ENCODE peak calls at places on chromosomes 7 and 10, in eight cellular contexts. One of them, this sample, is unnamed.

GRCh38 chr7:31087351-31087750 is 35.2 kb downstream of the ADCYAP1R1 start:
- DNase-seq in BE2C: no peak
- DNase-seq in amniotic epithelial cell: no peak
- DNase-seq in C1 segment of cervical spinal cord: no peak
- DNase-seq in dorsolateral prefrontal cortex: no peak
- DNase-seq in amniotic stem cell: no peak
- DNase-seq in A172: no peak
- DNase-seq in T-cell: no peak
- DNase-seq in this sample: no peak

GRCh38 chr10:79229081-79229541 is 118.2 kb upstream of the PPIF start:
- DNase-seq in A172: no peak
- DNase-seq in amniotic epithelial cell: no peak
- DNase-seq in dorsolateral prefrontal cortex: no peak
- DNase-seq in amniotic stem cell: no peak
- DNase-seq in C1 segment of cervical spinal cord: no peak
- DNase-seq in T-cell: no peak
- DNase-seq in BE2C: peak
- DNase-seq in this sample: no peak

GRCh38 chr10:61140765-61141392 is 196.9 kb upstream of the RHOBTB1 start:
- DNase-seq in C1 segment of cervical spinal cord: peak
- DNase-seq in T-cell: no peak
- DNase-seq in A172: peak
- DNase-seq in amniotic stem cell: peak
- DNase-seq in BE2C: no peak
- DNase-seq in amniotic epithelial cell: peak
- DNase-seq in dorsolateral prefrontal cortex: no peak
- DNase-seq in this sample: peak

GRCh38 chr7:2825595-2826227 is 18.4 kb downstream of the GNA12 start:
- DNase-seq in dorsolateral prefrontal cortex: no peak
- DNase-seq in C1 segment of cervical spinal cord: no peak
- DNase-seq in amniotic stem cell: no peak
- DNase-seq in A172: no peak
- DNase-seq in BE2C: no peak
- DNase-seq in T-cell: no peak
- DNase-seq in amniotic epithelial cell: no peak
- DNase-seq in this sample: peak

GRCh38 chr7:51023547-51023946 is 240.9 kb upstream of the GRB10 start:
- DNase-seq in BE2C: no peak
- DNase-seq in C1 segment of cervical spinal cord: no peak
- DNase-seq in dorsolateral prefrontal cortex: no peak
- DNase-seq in amniotic stem cell: no peak
- DNase-seq in T-cell: no peak
- DNase-seq in amniotic epithelial cell: no peak
- DNase-seq in A172: no peak
- DNase-seq in this sample: no peak

GRCh38 chr10:94777886-94778458 is 15.5 kb downstream of the CYP2C19 start:
- DNase-seq in BE2C: no peak
- DNase-seq in amniotic stem cell: no peak
- DNase-seq in amniotic epithelial cell: no peak
- DNase-seq in C1 segment of cervical spinal cord: no peak
- DNase-seq in T-cell: no peak
- DNase-seq in A172: no peak
- DNase-seq in dorsolateral prefrontal cortex: no peak
- DNase-seq in this sample: no peak

GRCh38 chr10:7111574-7111973 is 299.3 kb downstream of the SFMBT2 start:
- DNase-seq in C1 segment of cervical spinal cord: no peak
- DNase-seq in amniotic stem cell: no peak
- DNase-seq in A172: peak
- DNase-seq in amniotic epithelial cell: peak
- DNase-seq in T-cell: no peak
- DNase-seq in dorsolateral prefrontal cortex: no peak
- DNase-seq in BE2C: no peak
- DNase-seq in this sample: peak

GRCh38 chr7:101163281-101164070 is 1.9 kb downstream of the VGF start:
- DNase-seq in amniotic stem cell: no peak
- DNase-seq in T-cell: no peak
- DNase-seq in amniotic epithelial cell: no peak
- DNase-seq in C1 segment of cervical spinal cord: no peak
- DNase-seq in A172: peak
- DNase-seq in dorsolateral prefrontal cortex: no peak
- DNase-seq in BE2C: peak
- DNase-seq in this sample: no peak

GRCh38 chr10:86139066-86139657 is 227.4 kb downstream of the GRID1 start:
- DNase-seq in amniotic epithelial cell: no peak
- DNase-seq in BE2C: peak
- DNase-seq in A172: no peak
- DNase-seq in dorsolateral prefrontal cortex: peak
- DNase-seq in amniotic stem cell: no peak
- DNase-seq in T-cell: no peak
- DNase-seq in C1 segment of cervical spinal cord: no peak
- DNase-seq in this sample: no peak

GRCh38 chr7:3033581-3033980 is 10.1 kb downstream of the CARD11 start:
- DNase-seq in C1 segment of cervical spinal cord: peak
- DNase-seq in dorsolateral prefrontal cortex: no peak
- DNase-seq in amniotic epithelial cell: no peak
- DNase-seq in BE2C: no peak
- DNase-seq in A172: no peak
- DNase-seq in amniotic stem cell: no peak
- DNase-seq in T-cell: no peak
- DNase-seq in this sample: no peak